ENCODE peak calls at places on chromosomes 11 and 22, in seven cellular contexts. One of them, this sample, is unnamed.

GRCh38 chr22:50206599-50206998 is 5.8 kb downstream of the SELENOO start:
- DNase-seq in stimulated activated CD8-positive, alpha-beta memory T cell treated with anti-CD3 and anti-CD28 coated beads, Interleukin-4, amount 100 ng/mL, for 1 hour: no peak
- DNase-seq in NCI-H1105 treated with DMSO at 0.1 percent for 48 hours: no peak
- DNase-seq in astrocyte of the cerebellum: no peak
- DNase-seq in lower leg skin: no peak
- DNase-seq in posterior vena cava: peak
- DNase-seq in stimulated activated CD4-positive, alpha-beta T cell treated with anti-CD3 and anti-CD28 coated beads, Interleukin-1b, Interleukin-23, amount 100 ng/mL, for 24 hours: no peak
- DNase-seq in this sample: peak

GRCh38 chr11:35114901-35115687 is 23.9 kb upstream of the CD44 start:
- DNase-seq in posterior vena cava: no peak
- DNase-seq in NCI-H1105 treated with DMSO at 0.1 percent for 48 hours: no peak
- DNase-seq in stimulated activated CD8-positive, alpha-beta memory T cell treated with anti-CD3 and anti-CD28 coated beads, Interleukin-4, amount 100 ng/mL, for 1 hour: no peak
- DNase-seq in lower leg skin: no peak
- DNase-seq in astrocyte of the cerebellum: no peak
- DNase-seq in stimulated activated CD4-positive, alpha-beta T cell treated with anti-CD3 and anti-CD28 coated beads, Interleukin-1b, Interleukin-23, amount 100 ng/mL, for 24 hours: no peak
- DNase-seq in this sample: no peak

GRCh38 chr22:46219650-46220049 is 30.4 kb downstream of the CDPF1 start:
- DNase-seq in posterior vena cava: no peak
- DNase-seq in stimulated activated CD4-positive, alpha-beta T cell treated with anti-CD3 and anti-CD28 coated beads, Interleukin-1b, Interleukin-23, amount 100 ng/mL, for 24 hours: no peak
- DNase-seq in lower leg skin: no peak
- DNase-seq in stimulated activated CD8-positive, alpha-beta memory T cell treated with anti-CD3 and anti-CD28 coated beads, Interleukin-4, amount 100 ng/mL, for 1 hour: no peak
- DNase-seq in astrocyte of the cerebellum: no peak
- DNase-seq in NCI-H1105 treated with DMSO at 0.1 percent for 48 hours: peak
- DNase-seq in this sample: no peak

GRCh38 chr22:45804319-45804985 is 132.8 kb downstream of the ATXN10 start:
- DNase-seq in stimulated activated CD4-positive, alpha-beta T cell treated with anti-CD3 and anti-CD28 coated beads, Interleukin-1b, Interleukin-23, amount 100 ng/mL, for 24 hours: no peak
- DNase-seq in posterior vena cava: no peak
- DNase-seq in stimulated activated CD8-positive, alpha-beta memory T cell treated with anti-CD3 and anti-CD28 coated beads, Interleukin-4, amount 100 ng/mL, for 1 hour: no peak
- DNase-seq in astrocyte of the cerebellum: no peak
- DNase-seq in lower leg skin: no peak
- DNase-seq in NCI-H1105 treated with DMSO at 0.1 percent for 48 hours: no peak
- DNase-seq in this sample: no peak

GRCh38 chr22:39171623-39172264 is 19.3 kb upstream of the CBX7 start:
- DNase-seq in posterior vena cava: no peak
- DNase-seq in astrocyte of the cerebellum: no peak
- DNase-seq in stimulated activated CD8-positive, alpha-beta memory T cell treated with anti-CD3 and anti-CD28 coated beads, Interleukin-4, amount 100 ng/mL, for 1 hour: no peak
- DNase-seq in lower leg skin: no peak
- DNase-seq in stimulated activated CD4-positive, alpha-beta T cell treated with anti-CD3 and anti-CD28 coated beads, Interleukin-1b, Interleukin-23, amount 100 ng/mL, for 24 hours: no peak
- DNase-seq in NCI-H1105 treated with DMSO at 0.1 percent for 48 hours: no peak
- DNase-seq in this sample: no peak

GRCh38 chr11:61716478-61717285 is 35.8 kb upstream of the MYRF start:
- DNase-seq in stimulated activated CD8-positive, alpha-beta memory T cell treated with anti-CD3 and anti-CD28 coated beads, Interleukin-4, amount 100 ng/mL, for 1 hour: no peak
- DNase-seq in astrocyte of the cerebellum: no peak
- DNase-seq in NCI-H1105 treated with DMSO at 0.1 percent for 48 hours: no peak
- DNase-seq in posterior vena cava: no peak
- DNase-seq in lower leg skin: no peak
- DNase-seq in stimulated activated CD4-positive, alpha-beta T cell treated with anti-CD3 and anti-CD28 coated beads, Interleukin-1b, Interleukin-23, amount 100 ng/mL, for 24 hours: no peak
- DNase-seq in this sample: no peak

GRCh38 chr11:44766112-44766971 is 39.6 kb downstream of the TSPAN18 start:
- DNase-seq in NCI-H1105 treated with DMSO at 0.1 percent for 48 hours: no peak
- DNase-seq in stimulated activated CD8-positive, alpha-beta memory T cell treated with anti-CD3 and anti-CD28 coated beads, Interleukin-4, amount 100 ng/mL, for 1 hour: no peak
- DNase-seq in stimulated activated CD4-positive, alpha-beta T cell treated with anti-CD3 and anti-CD28 coated beads, Interleukin-1b, Interleukin-23, amount 100 ng/mL, for 24 hours: no peak
- DNase-seq in astrocyte of the cerebellum: peak
- DNase-seq in lower leg skin: no peak
- DNase-seq in posterior vena cava: peak
- DNase-seq in this sample: no peak

GRCh38 chr11:61123775-61124571 is 21.7 kb downstream of the CD5 start:
- DNase-seq in stimulated activated CD8-positive, alpha-beta memory T cell treated with anti-CD3 and anti-CD28 coated beads, Interleukin-4, amount 100 ng/mL, for 1 hour: no peak
- DNase-seq in lower leg skin: no peak
- DNase-seq in NCI-H1105 treated with DMSO at 0.1 percent for 48 hours: no peak
- DNase-seq in posterior vena cava: no peak
- DNase-seq in stimulated activated CD4-positive, alpha-beta T cell treated with anti-CD3 and anti-CD28 coated beads, Interleukin-1b, Interleukin-23, amount 100 ng/mL, for 24 hours: no peak
- DNase-seq in astrocyte of the cerebellum: no peak
- DNase-seq in this sample: no peak

GRCh38 chr11:65113839-65114238 is 2.2 kb downstream of the TM7SF2 start:
- DNase-seq in astrocyte of the cerebellum: no peak
- DNase-seq in lower leg skin: no peak
- DNase-seq in NCI-H1105 treated with DMSO at 0.1 percent for 48 hours: no peak
- DNase-seq in stimulated activated CD4-positive, alpha-beta T cell treated with anti-CD3 and anti-CD28 coated beads, Interleukin-1b, Interleukin-23, amount 100 ng/mL, for 24 hours: no peak
- DNase-seq in posterior vena cava: no peak
- DNase-seq in stimulated activated CD8-positive, alpha-beta memory T cell treated with anti-CD3 and anti-CD28 coated beads, Interleukin-4, amount 100 ng/mL, for 1 hour: no peak
- DNase-seq in this sample: no peak

GRCh38 chr22:41822289-41823057 is 10.4 kb upstream of the SREBF2 start:
- DNase-seq in stimulated activated CD4-positive, alpha-beta T cell treated with anti-CD3 and anti-CD28 coated beads, Interleukin-1b, Interleukin-23, amount 100 ng/mL, for 24 hours: no peak
- DNase-seq in NCI-H1105 treated with DMSO at 0.1 percent for 48 hours: peak
- DNase-seq in astrocyte of the cerebellum: peak
- DNase-seq in stimulated activated CD8-positive, alpha-beta memory T cell treated with anti-CD3 and anti-CD28 coated beads, Interleukin-4, amount 100 ng/mL, for 1 hour: peak
- DNase-seq in lower leg skin: no peak
- DNase-seq in posterior vena cava: no peak
- DNase-seq in this sample: no peak

GRCh38 chr11:11780843-11781242 is 60.9 kb upstream of the USP47 start:
- DNase-seq in lower leg skin: no peak
- DNase-seq in stimulated activated CD4-positive, alpha-beta T cell treated with anti-CD3 and anti-CD28 coated beads, Interleukin-1b, Interleukin-23, amount 100 ng/mL, for 24 hours: no peak
- DNase-seq in posterior vena cava: no peak
- DNase-seq in stimulated activated CD8-positive, alpha-beta memory T cell treated with anti-CD3 and anti-CD28 coated beads, Interleukin-4, amount 100 ng/mL, for 1 hour: no peak
- DNase-seq in astrocyte of the cerebellum: no peak
- DNase-seq in NCI-H1105 treated with DMSO at 0.1 percent for 48 hours: no peak
- DNase-seq in this sample: no peak

GRCh38 chr11:3831378-3832239 is 9.2 kb downstream of the RHOG start:
- DNase-seq in NCI-H1105 treated with DMSO at 0.1 percent for 48 hours: no peak
- DNase-seq in stimulated activated CD8-positive, alpha-beta memory T cell treated with anti-CD3 and anti-CD28 coated beads, Interleukin-4, amount 100 ng/mL, for 1 hour: no peak
- DNase-seq in lower leg skin: no peak
- DNase-seq in astrocyte of the cerebellum: no peak
- DNase-seq in posterior vena cava: no peak
- DNase-seq in stimulated activated CD4-positive, alpha-beta T cell treated with anti-CD3 and anti-CD28 coated beads, Interleukin-1b, Interleukin-23, amount 100 ng/mL, for 24 hours: no peak
- DNase-seq in this sample: no peak

GRCh38 chr11:64080390-64080789 is 44.7 kb downstream of the FLRT1 start:
- DNase-seq in stimulated activated CD8-positive, alpha-beta memory T cell treated with anti-CD3 and anti-CD28 coated beads, Interleukin-4, amount 100 ng/mL, for 1 hour: no peak
- DNase-seq in astrocyte of the cerebellum: no peak
- DNase-seq in posterior vena cava: no peak
- DNase-seq in stimulated activated CD4-positive, alpha-beta T cell treated with anti-CD3 and anti-CD28 coated beads, Interleukin-1b, Interleukin-23, amount 100 ng/mL, for 24 hours: no peak
- DNase-seq in lower leg skin: no peak
- DNase-seq in NCI-H1105 treated with DMSO at 0.1 percent for 48 hours: no peak
- DNase-seq in this sample: no peak

GRCh38 chr11:21446939-21447590 is 745.8 kb upstream of the ANO5 start:
- DNase-seq in stimulated activated CD4-positive, alpha-beta T cell treated with anti-CD3 and anti-CD28 coated beads, Interleukin-1b, Interleukin-23, amount 100 ng/mL, for 24 hours: no peak
- DNase-seq in stimulated activated CD8-positive, alpha-beta memory T cell treated with anti-CD3 and anti-CD28 coated beads, Interleukin-4, amount 100 ng/mL, for 1 hour: no peak
- DNase-seq in posterior vena cava: no peak
- DNase-seq in lower leg skin: no peak
- DNase-seq in astrocyte of the cerebellum: no peak
- DNase-seq in NCI-H1105 treated with DMSO at 0.1 percent for 48 hours: no peak
- DNase-seq in this sample: no peak

GRCh38 chr11:119721129-119722120 is 7.6 kb downstream of the NECTIN1 start:
- DNase-seq in astrocyte of the cerebellum: no peak
- DNase-seq in lower leg skin: no peak
- DNase-seq in stimulated activated CD4-positive, alpha-beta T cell treated with anti-CD3 and anti-CD28 coated beads, Interleukin-1b, Interleukin-23, amount 100 ng/mL, for 24 hours: no peak
- DNase-seq in stimulated activated CD8-positive, alpha-beta memory T cell treated with anti-CD3 and anti-CD28 coated beads, Interleukin-4, amount 100 ng/mL, for 1 hour: no peak
- DNase-seq in posterior vena cava: no peak
- DNase-seq in NCI-H1105 treated with DMSO at 0.1 percent for 48 hours: peak
- DNase-seq in this sample: no peak

This sample was measured in lung.